ENCODE peak calls at places on chromosomes 7 and 10, in seven cellular contexts. H is midbrain; T is amygdala; C is stimulated activated CD8-positive, alpha-beta memory T cell treated with anti-CD3 and anti-CD28 coated beads, Interleukin-7, amount 100 ng/mL, for 1 hour; M is stimulated activated CD4-positive, alpha-beta T cell treated with anti-CD3 and anti-CD28 coated beads, Interleukin-2, amount 100 ng/mL, for 24 hours; V is HTR-8/SVneo; R is left ventricle myocardium superior. X is an unnamed sample.

GRCh38 chr7:98314469-98314868 is 33.0 kb downstream of the BRI3 start:
- DNase-seq in H (no peak), T (no peak), C (no peak), M (no peak), V (no peak), R (no peak), X (no peak)

GRCh38 chr10:81978238-81978637 is 103.2 kb downstream of the NRG3 start:
- DNase-seq in H (no peak), T (no peak), C (no peak), M (no peak), V (no peak), R (no peak), X (no peak)

GRCh38 chr10:130935051-130935450 is 376.5 kb downstream of the TCERG1L start:
- DNase-seq in H (no peak), T (no peak), C (no peak), M (no peak), V (no peak), R (no peak), X (no peak)

GRCh38 chr7:106260136-106260561 is 24.6 kb downstream of the NAMPT start:
- DNase-seq in H (no peak), T (no peak), C (no peak), M (no peak), V (no peak), R (no peak), X (no peak)

GRCh38 chr7:80618105-80618504 is 20.3 kb upstream of the CD36 start:
- DNase-seq in H (no peak), T (no peak), C (no peak), M (no peak), V (no peak), R (no peak), X (no peak)

GRCh38 chr10:55266797-55267196 is 465.8 kb upstream of the PCDH15 start:
- DNase-seq in H (no peak), T (no peak), C (no peak), M (no peak), V (no peak), R (no peak), X (no peak)

GRCh38 chr10:49400365-49400764 is 4.5 kb upstream of the DRGX start:
- DNase-seq in H (no peak), T (no peak), C (no peak), M (no peak), V (no peak), R (no peak), X (no peak)

GRCh38 chr7:98727146-98727709 is 110.1 kb downstream of the NPTX2 start:
- DNase-seq in H (no peak), T (no peak), C (no peak), M (no peak), V (no peak), R (no peak), X (no peak)

GRCh38 chr10:132162021-132162531 is 24.7 kb upstream of the DPYSL4 start:
- DNase-seq in H (no peak), T (no peak), C (no peak), M (no peak), V (no peak), R (peak), X (no peak)

GRCh38 chr10:118911361-118911760 is 118.2 kb upstream of the NANOS1 start:
- DNase-seq in H (no peak), T (no peak), C (no peak), M (no peak), V (peak), R (no peak), X (no peak)

GRCh38 chr7:36796850-36797618 is 72.7 kb upstream of the AOAH start:
- DNase-seq in H (no peak), T (no peak), C (no peak), M (no peak), V (no peak), R (no peak), X (no peak)